ENCODE peak calls at places on chromosome 18, in six cellular contexts. One of them, this sample, is unnamed. For H3K9me3 and H3K4me1, the result is how much of the 10 kb centered on the place peaks cover.

GRCh38 chr18:37409870-37410269 is 155.7 kb downstream of the CELF4 start:
- DNase-seq in small intestine: no peak
- DNase-seq in OCI-LY7: no peak
- DNase-seq in fibroblast of lung: no peak
- DNase-seq in sigmoid colon: no peak
- DNase-seq in endodermal cell: peak
- DNase-seq in this sample: no peak

GRCh38 chr18:77069931-77070330 is 62.7 kb downstream of the MBP start:
- DNase-seq in small intestine: no peak
- DNase-seq in OCI-LY7: no peak
- DNase-seq in fibroblast of lung: no peak
- DNase-seq in sigmoid colon: no peak
- DNase-seq in endodermal cell: no peak
- DNase-seq in this sample: no peak

GRCh38 chr18:50194623-50195532 is at the start of gene MYO5B:
- DNase-seq in small intestine: peak
- DNase-seq in OCI-LY7: peak
- DNase-seq in fibroblast of lung: peak
- DNase-seq in sigmoid colon: no peak
- DNase-seq in endodermal cell: peak
- DNase-seq in this sample: peak

GRCh38 chr18:35756506-35757117 is 175.1 kb downstream of the GALNT1 start:
- DNase-seq in small intestine: peak
- DNase-seq in OCI-LY7: peak
- DNase-seq in fibroblast of lung: peak
- DNase-seq in sigmoid colon: no peak
- DNase-seq in endodermal cell: peak
- DNase-seq in this sample: peak

GRCh38 chr18:23718731-23719130 is 29.5 kb downstream of the LAMA3 start:
- DNase-seq in small intestine: no peak
- DNase-seq in OCI-LY7: no peak
- DNase-seq in fibroblast of lung: no peak
- DNase-seq in sigmoid colon: no peak
- DNase-seq in endodermal cell: no peak
- DNase-seq in this sample: no peak

GRCh38 chr18:395481-396250 is 104.8 kb downstream of the COLEC12 start:
- DNase-seq in small intestine: no peak
- DNase-seq in OCI-LY7: no peak
- DNase-seq in fibroblast of lung: peak
- DNase-seq in sigmoid colon: no peak
- DNase-seq in endodermal cell: no peak
- DNase-seq in this sample: no peak

GRCh38 chr18:22558945-22559385 is 141.2 kb upstream of the CTAGE1 start:
- DNase-seq in small intestine: peak
- DNase-seq in OCI-LY7: no peak
- DNase-seq in fibroblast of lung: peak
- DNase-seq in sigmoid colon: peak
- DNase-seq in endodermal cell: peak
- DNase-seq in this sample: no peak

GRCh38 chr18:61651145-61651879 is 241.5 kb downstream of the RNF152 start:
- DNase-seq in small intestine: peak
- DNase-seq in OCI-LY7: no peak
- DNase-seq in fibroblast of lung: no peak
- DNase-seq in sigmoid colon: no peak
- DNase-seq in endodermal cell: no peak
- DNase-seq in this sample: no peak

GRCh38 chr18:58858591-58859468 is 5.8 kb upstream of the ZNF532 start:
- DNase-seq in small intestine: no peak
- DNase-seq in OCI-LY7: no peak
- DNase-seq in fibroblast of lung: peak
- DNase-seq in sigmoid colon: peak
- DNase-seq in endodermal cell: no peak
- DNase-seq in this sample: no peak

GRCh38 chr18:69469444-69469919 is 68.8 kb downstream of the DOK6 start:
- DNase-seq in small intestine: peak
- DNase-seq in OCI-LY7: no peak
- DNase-seq in fibroblast of lung: no peak
- DNase-seq in sigmoid colon: peak
- DNase-seq in endodermal cell: peak
- DNase-seq in this sample: peak

GRCh38 chr18:28511421-28511821 is 334.5 kb upstream of the CDH2 start:
- DNase-seq in small intestine: no peak
- DNase-seq in OCI-LY7: no peak
- DNase-seq in fibroblast of lung: peak
- DNase-seq in sigmoid colon: no peak
- DNase-seq in endodermal cell: no peak
- DNase-seq in this sample: no peak

GRCh38 chr18:74990563-74991081 is 218.3 kb downstream of the PTGR3 start:
- DNase-seq in small intestine: no peak
- DNase-seq in OCI-LY7: no peak
- DNase-seq in fibroblast of lung: peak
- DNase-seq in sigmoid colon: no peak
- DNase-seq in endodermal cell: no peak
- DNase-seq in this sample: no peak

GRCh38 chr18:7414459-7414858 is 152.7 kb upstream of the PTPRM start:
- DNase-seq in small intestine: no peak
- DNase-seq in OCI-LY7: no peak
- DNase-seq in fibroblast of lung: no peak
- DNase-seq in sigmoid colon: peak
- DNase-seq in endodermal cell: no peak
- DNase-seq in this sample: no peak

GRCh38 chr18:28114472-28114871 is 62.5 kb downstream of the CDH2 start:
- DNase-seq in small intestine: no peak
- DNase-seq in OCI-LY7: no peak
- DNase-seq in fibroblast of lung: peak
- DNase-seq in sigmoid colon: no peak
- DNase-seq in endodermal cell: no peak
- DNase-seq in this sample: no peak

GRCh38 chr18:63090334-63090733 is 229.2 kb downstream of the BCL2 start:
- DNase-seq in small intestine: peak
- DNase-seq in OCI-LY7: no peak
- DNase-seq in fibroblast of lung: no peak
- DNase-seq in sigmoid colon: peak
- DNase-seq in endodermal cell: no peak
- DNase-seq in this sample: no peak

GRCh38 chr18:2857491-2858063 is 10.8 kb downstream of the EMILIN2 start:
- DNase-seq in small intestine: no peak
- DNase-seq in OCI-LY7: no peak
- DNase-seq in fibroblast of lung: peak
- DNase-seq in sigmoid colon: peak
- DNase-seq in endodermal cell: no peak
- DNase-seq in this sample: no peak

GRCh38 chr18:50158866-50159653 is 35.9 kb downstream of the MYO5B start:
- DNase-seq in small intestine: peak
- DNase-seq in OCI-LY7: no peak
- DNase-seq in fibroblast of lung: no peak
- DNase-seq in sigmoid colon: no peak
- DNase-seq in endodermal cell: no peak
- DNase-seq in this sample: no peak

GRCh38 chr18:77377813-77378212 is 128.2 kb downstream of the GALR1 start:
- DNase-seq in small intestine: no peak
- DNase-seq in OCI-LY7: no peak
- DNase-seq in fibroblast of lung: no peak
- DNase-seq in sigmoid colon: no peak
- DNase-seq in endodermal cell: no peak
- DNase-seq in this sample: no peak

GRCh38 chr18:42330296-42330695 is 375.3 kb downstream of the PIK3C3 start:
- DNase-seq in small intestine: no peak
- DNase-seq in OCI-LY7: no peak
- DNase-seq in fibroblast of lung: peak
- DNase-seq in sigmoid colon: no peak
- DNase-seq in endodermal cell: no peak
- DNase-seq in this sample: no peak

GRCh38 chr18:54119524-54120019 is 104.9 kb downstream of the MBD2 start:
- DNase-seq in small intestine: peak
- DNase-seq in OCI-LY7: peak
- DNase-seq in fibroblast of lung: peak
- DNase-seq in sigmoid colon: no peak
- DNase-seq in endodermal cell: peak
- DNase-seq in this sample: peak

GRCh38 chr18:35571138-35571537 is 10.4 kb upstream of the GALNT1 start:
- DNase-seq in small intestine: no peak
- DNase-seq in OCI-LY7: no peak
- DNase-seq in fibroblast of lung: peak
- DNase-seq in sigmoid colon: no peak
- DNase-seq in endodermal cell: no peak
- DNase-seq in this sample: no peak

GRCh38 chr18:22563098-22563707 is 145.5 kb upstream of the CTAGE1 start:
- DNase-seq in small intestine: peak
- DNase-seq in OCI-LY7: peak
- DNase-seq in fibroblast of lung: peak
- DNase-seq in sigmoid colon: no peak
- DNase-seq in endodermal cell: peak
- DNase-seq in this sample: peak

GRCh38 chr18:22432672-22433137 is 15.0 kb upstream of the CTAGE1 start:
- DNase-seq in small intestine: peak
- DNase-seq in OCI-LY7: no peak
- DNase-seq in fibroblast of lung: peak
- DNase-seq in sigmoid colon: peak
- DNase-seq in endodermal cell: no peak
- DNase-seq in this sample: no peak

GRCh38 chr18:74126684-74127482 is 20.8 kb downstream of the FBXO15 start:
- DNase-seq in small intestine: no peak
- DNase-seq in OCI-LY7: no peak
- DNase-seq in fibroblast of lung: no peak
- DNase-seq in sigmoid colon: no peak
- DNase-seq in endodermal cell: no peak
- DNase-seq in this sample: no peak

GRCh38 chr18:59067873-59068272 is 71.8 kb upstream of the SEC11C start:
- DNase-seq in small intestine: peak
- DNase-seq in OCI-LY7: peak
- DNase-seq in fibroblast of lung: no peak
- DNase-seq in sigmoid colon: no peak
- DNase-seq in endodermal cell: peak
- DNase-seq in this sample: peak

GRCh38 chr18:6598657-6599056 is 130.9 kb upstream of the ARHGAP28 start:
- DNase-seq in small intestine: no peak
- DNase-seq in OCI-LY7: no peak
- DNase-seq in fibroblast of lung: no peak
- DNase-seq in sigmoid colon: no peak
- DNase-seq in endodermal cell: peak
- DNase-seq in this sample: no peak

GRCh38 chr18:14908541-14908940 is 160.6 kb downstream of the ANKRD30B start:
- DNase-seq in small intestine: no peak
- DNase-seq in OCI-LY7: no peak
- DNase-seq in fibroblast of lung: no peak
- DNase-seq in sigmoid colon: no peak
- DNase-seq in endodermal cell: no peak
- DNase-seq in this sample: no peak
- H3K9me3 ChIP-seq in small intestine: under half
- H3K9me3 ChIP-seq in OCI-LY7: under half
- H3K9me3 ChIP-seq in fibroblast of lung: under half
- H3K9me3 ChIP-seq in sigmoid colon: under half
- H3K9me3 ChIP-seq in endodermal cell: half or more
- H3K9me3 ChIP-seq in this sample: under half

DNA sequence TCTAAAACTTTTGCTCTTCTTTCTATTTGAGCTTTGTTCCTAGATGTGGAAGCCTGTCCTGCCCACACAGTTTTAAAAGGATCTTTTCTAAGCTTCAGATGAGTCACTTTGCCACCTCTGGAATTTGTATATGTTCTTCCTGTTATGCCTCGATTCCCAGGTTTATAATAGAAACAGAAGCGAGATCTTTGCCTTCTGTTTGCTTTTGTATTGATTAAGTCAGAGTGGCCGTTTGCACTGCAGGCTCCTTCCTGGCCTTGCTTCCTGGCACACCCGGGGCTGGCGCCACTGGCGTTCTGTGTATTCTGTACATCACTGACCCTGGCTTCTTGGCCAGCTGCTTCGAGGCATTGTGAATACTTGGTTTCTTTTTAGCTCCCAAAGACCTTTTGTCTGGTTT is 91.8 kb downstream of the MTCL1 start:
- DNase-seq in small intestine: peak
- DNase-seq in OCI-LY7: no peak
- DNase-seq in fibroblast of lung: peak
- DNase-seq in sigmoid colon: no peak
- DNase-seq in endodermal cell: peak
- DNase-seq in this sample: no peak
- H3K4me1 ChIP-seq in small intestine: under half
- H3K4me1 ChIP-seq in OCI-LY7: under half
- H3K4me1 ChIP-seq in fibroblast of lung: under half
- H3K4me1 ChIP-seq in sigmoid colon: under half
- H3K4me1 ChIP-seq in endodermal cell: under half
- H3K4me1 ChIP-seq in this sample: under half

GRCh38 chr18:79422783-79423165 is 27.0 kb downstream of the NFATC1 start:
- DNase-seq in small intestine: no peak
- DNase-seq in OCI-LY7: no peak
- DNase-seq in fibroblast of lung: no peak
- DNase-seq in sigmoid colon: no peak
- DNase-seq in endodermal cell: no peak
- DNase-seq in this sample: no peak

GRCh38 chr18:79424008-79424565 is 28.4 kb downstream of the NFATC1 start:
- DNase-seq in small intestine: no peak
- DNase-seq in OCI-LY7: no peak
- DNase-seq in fibroblast of lung: no peak
- DNase-seq in sigmoid colon: peak
- DNase-seq in endodermal cell: no peak
- DNase-seq in this sample: no peak

GRCh38 chr18:79423211-79424007 is 27.7 kb downstream of the NFATC1 start:
- DNase-seq in small intestine: no peak
- DNase-seq in OCI-LY7: no peak
- DNase-seq in fibroblast of lung: no peak
- DNase-seq in sigmoid colon: no peak
- DNase-seq in endodermal cell: no peak
- DNase-seq in this sample: no peak

GRCh38 chr18:79421275-79421857 is 25.6 kb downstream of the NFATC1 start:
- DNase-seq in small intestine: no peak
- DNase-seq in OCI-LY7: no peak
- DNase-seq in fibroblast of lung: no peak
- DNase-seq in sigmoid colon: no peak
- DNase-seq in endodermal cell: no peak
- DNase-seq in this sample: no peak

GRCh38 chr18:79422022-79422782 is 26.5 kb downstream of the NFATC1 start:
- DNase-seq in small intestine: no peak
- DNase-seq in OCI-LY7: no peak
- DNase-seq in fibroblast of lung: peak
- DNase-seq in sigmoid colon: no peak
- DNase-seq in endodermal cell: no peak
- DNase-seq in this sample: no peak
- H3K9me3 ChIP-seq in small intestine: under half
- H3K9me3 ChIP-seq in OCI-LY7: under half
- H3K9me3 ChIP-seq in fibroblast of lung: under half
- H3K9me3 ChIP-seq in sigmoid colon: under half
- H3K9me3 ChIP-seq in endodermal cell: under half
- H3K9me3 ChIP-seq in this sample: under half

DNA sequence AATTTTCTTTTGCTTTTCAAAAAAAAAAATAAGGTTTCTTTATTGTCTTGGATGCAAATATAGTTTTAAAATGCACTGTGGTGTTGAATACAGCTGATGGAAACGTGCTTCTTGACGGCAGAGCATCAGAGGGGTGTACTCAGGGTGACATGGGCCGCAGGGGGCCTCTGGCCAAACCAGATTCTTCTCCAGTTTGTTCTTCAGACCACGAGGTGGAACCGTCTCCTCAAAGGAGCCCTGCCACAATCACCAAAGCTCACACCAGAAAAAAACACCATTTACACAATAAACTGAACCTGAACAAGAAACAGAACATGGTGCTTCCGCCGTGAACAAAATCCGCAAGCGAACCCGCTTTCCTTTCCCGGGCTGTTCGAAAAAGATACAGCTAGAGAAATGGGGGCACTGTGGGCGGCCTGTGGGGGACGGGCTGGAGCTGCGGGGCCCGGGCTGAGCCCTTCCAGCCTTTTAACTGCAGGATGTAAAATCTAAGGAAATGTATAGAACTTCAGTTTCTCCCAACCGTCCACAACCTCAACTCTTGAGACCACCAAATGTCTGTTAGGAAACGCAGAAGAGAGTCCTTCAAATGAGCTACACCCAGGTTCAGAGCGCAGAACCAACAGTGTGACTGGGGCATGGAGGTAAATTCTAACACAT is 34.5 kb downstream of the PSMG2 start:
- DNase-seq in small intestine: no peak
- DNase-seq in OCI-LY7: peak
- DNase-seq in fibroblast of lung: no peak
- DNase-seq in sigmoid colon: no peak
- DNase-seq in endodermal cell: no peak
- DNase-seq in this sample: peak
- H3K4me1 ChIP-seq in small intestine: under half
- H3K4me1 ChIP-seq in OCI-LY7: under half
- H3K4me1 ChIP-seq in fibroblast of lung: under half
- H3K4me1 ChIP-seq in sigmoid colon: under half
- H3K4me1 ChIP-seq in endodermal cell: under half
- H3K4me1 ChIP-seq in this sample: under half